ENCODE peak calls at places on chromosomes 7 and 10, in eight cellular contexts. H is heart right ventricle, C is GM23248, P is fibroblast of lung, K is Peyer's patch, O is colonic mucosa, W is tibial artery, T is psoas muscle. X is an unnamed sample.
A peak's percentile ranks its signal among the peaks of the same experiment; 100 is the strongest.

GRCh38 chr10:17915181-17915580 is 36.5 kb upstream of the SLC39A12 start:
- DNase-seq in H (no peak), C (no peak), P (no peak), K (no peak), O (no peak), W (no peak), T (no peak), X (no peak)

GRCh38 chr10:13329565-13329964 is 18.5 kb downstream of the SEPHS1 start:
- DNase-seq in H (no peak), C (no peak), P (no peak), K (no peak), O (no peak), W (no peak), T (peak; percentile 12), X (no peak)

GRCh38 chr10:97771055-97771811 is 566 bp downstream of the SFRP5 start:
- DNase-seq in H (no peak), C (peak; percentile 53), P (peak; percentile 45), K (no peak), O (no peak), W (no peak), T (no peak), X (no peak)

GRCh38 chr10:25226775-25227682 is 52.2 kb downstream of the GPR158 start:
- DNase-seq in H (peak; percentile 13), C (peak; percentile 79), P (peak; percentile 53), K (no peak), O (peak; percentile 32), W (no peak), T (no peak), X (no peak)

GRCh38 chr7:503046-503574 is 16.5 kb downstream of the PDGFA start:
- DNase-seq in H (no peak), C (no peak), P (no peak), K (no peak), O (no peak), W (no peak), T (peak; percentile 23), X (no peak)

GRCh38 chr10:132599712-132600111 is 62.1 kb downstream of the INPP5A start:
- DNase-seq in H (no peak), C (no peak), P (no peak), K (no peak), O (no peak), W (no peak), T (no peak), X (no peak)

GRCh38 chr10:94416896-94417295 is 14.6 kb downstream of the TBC1D12 start:
- DNase-seq in H (no peak), C (no peak), P (no peak), K (no peak), O (no peak), W (no peak), T (no peak), X (no peak)

GRCh38 chr7:129110575-129111376 is 33.7 kb upstream of the TSPAN33 start:
- DNase-seq in H (no peak), C (no peak), P (no peak), K (no peak), O (no peak), W (no peak), T (no peak), X (no peak)

GRCh38 chr10:71873582-71874182 is 22.6 kb upstream of the PSAP start:
- DNase-seq in H (no peak), C (no peak), P (no peak), K (no peak), O (no peak), W (no peak), T (no peak), X (no peak)

GRCh38 chr7:44065431-44066110 is at the start of gene PGAM2:
- DNase-seq in H (peak; percentile 83), C (peak; percentile 30), P (no peak), K (no peak), O (no peak), W (peak; percentile 58), T (peak; percentile 96), X (no peak)

GRCh38 chr7:151366141-151366871 is 24.7 kb downstream of the NUB1 start:
- DNase-seq in H (no peak), C (no peak), P (no peak), K (peak; percentile 7), O (no peak), W (no peak), T (no peak), X (no peak)

DNA sequence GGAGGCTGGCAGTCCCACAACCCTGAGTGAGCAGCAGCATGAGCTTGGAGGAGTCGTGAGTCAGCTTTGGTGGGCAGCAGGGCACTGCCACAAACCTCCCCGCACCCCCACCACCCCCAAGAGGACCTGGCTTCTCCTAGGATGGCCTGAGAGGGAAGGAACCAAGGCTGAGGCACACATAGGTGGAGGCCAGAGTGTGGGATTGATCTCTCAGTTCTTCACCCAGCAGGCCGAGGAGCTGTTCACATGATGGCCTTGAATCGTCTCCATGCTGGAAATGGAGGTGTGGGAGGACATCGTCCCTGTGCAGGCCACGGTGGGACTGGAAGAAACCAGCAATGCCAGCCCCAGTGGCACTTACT is 17.4 kb upstream of the GDF10 start:
- DNase-seq in H (no peak), C (no peak), P (no peak), K (no peak), O (peak; percentile 8), W (no peak), T (no peak), X (no peak)
- H3K4me3 ChIP-seq in H (no peak overlapping the region), C (no peak overlapping the region), P (no peak overlapping the region), K (no peak overlapping the region), O (no peak overlapping the region), W (no peak overlapping the region), T (no peak overlapping the region), X (no peak overlapping the region)

DNA sequence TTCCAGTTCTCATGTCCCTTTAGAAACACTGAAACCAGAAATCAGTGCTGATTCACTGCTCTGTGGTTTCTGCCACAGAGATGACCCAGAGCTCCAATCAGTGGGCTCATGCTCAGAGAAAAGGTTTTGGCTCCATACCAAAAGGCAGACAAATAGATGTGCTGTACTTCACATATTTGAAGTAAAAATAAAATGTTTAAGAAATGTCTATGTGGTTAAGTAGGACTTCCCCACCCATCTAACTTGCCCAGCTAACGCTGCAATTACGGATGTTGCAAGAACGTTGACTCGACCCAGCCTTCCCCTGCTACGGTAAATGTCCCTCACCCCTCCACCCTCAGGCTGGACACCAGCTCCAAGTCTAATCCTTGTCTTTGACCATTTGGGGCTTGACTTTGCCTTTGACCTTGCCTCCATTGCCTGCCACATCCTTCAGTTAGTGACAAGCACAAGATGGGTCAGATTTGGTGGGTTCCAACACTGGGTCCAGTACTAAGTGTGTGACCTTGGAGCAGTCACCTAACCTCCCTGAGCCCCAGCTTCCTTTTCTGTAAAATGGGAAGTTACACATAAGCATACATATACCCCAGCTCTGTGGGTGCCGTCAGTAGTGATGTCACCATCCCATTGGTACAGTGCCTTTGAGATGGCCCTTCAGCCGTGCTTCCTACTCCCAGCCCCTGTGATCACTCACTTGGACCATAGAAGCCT is 95.8 kb downstream of the CHST15 start:
- DNase-seq in H (no peak), C (peak; percentile 98), P (peak; percentile 99), K (peak; percentile 21), O (no peak), W (peak; percentile 52), T (no peak), X (no peak)
- H3K27ac ChIP-seq in H (no peak overlapping the region), C (peak overlapping the region; percentile 61), P (peak overlapping the region; percentile 46), K (no peak overlapping the region), O (peak overlapping the region; percentile 7), W (no peak overlapping the region), T (no peak overlapping the region), X (no peak overlapping the region)

GRCh38 chr7:149147072-149147729 is at the start of gene ZNF398:
- DNase-seq in H (peak; percentile 79), C (peak; percentile 91), P (peak; percentile 77), K (peak; percentile 84), O (peak; percentile 74), W (peak; percentile 52), T (peak; percentile 89), X (peak; percentile 74)
- H3K4me3 ChIP-seq in H (peak within 1 kb of the TSS; percentile 97), C (peak within 1 kb of the TSS; percentile 96), P (peak within 1 kb of the TSS; percentile 92), K (peak within 1 kb of the TSS; percentile 100), O (peak within 1 kb of the TSS; percentile 93), W (peak within 1 kb of the TSS; percentile 68), T (peak within 1 kb of the TSS; percentile 98), X (peak within 1 kb of the TSS; percentile 79)

GRCh38 chr7:46011059-46011458 is 90.0 kb upstream of the IGFBP3 start:
- DNase-seq in H (no peak), C (no peak), P (no peak), K (no peak), O (no peak), W (no peak), T (no peak), X (no peak)

GRCh38 chr7:46011501-46011900 is 90.4 kb upstream of the IGFBP3 start:
- DNase-seq in H (no peak), C (no peak), P (no peak), K (no peak), O (no peak), W (no peak), T (no peak), X (no peak)

DNA sequence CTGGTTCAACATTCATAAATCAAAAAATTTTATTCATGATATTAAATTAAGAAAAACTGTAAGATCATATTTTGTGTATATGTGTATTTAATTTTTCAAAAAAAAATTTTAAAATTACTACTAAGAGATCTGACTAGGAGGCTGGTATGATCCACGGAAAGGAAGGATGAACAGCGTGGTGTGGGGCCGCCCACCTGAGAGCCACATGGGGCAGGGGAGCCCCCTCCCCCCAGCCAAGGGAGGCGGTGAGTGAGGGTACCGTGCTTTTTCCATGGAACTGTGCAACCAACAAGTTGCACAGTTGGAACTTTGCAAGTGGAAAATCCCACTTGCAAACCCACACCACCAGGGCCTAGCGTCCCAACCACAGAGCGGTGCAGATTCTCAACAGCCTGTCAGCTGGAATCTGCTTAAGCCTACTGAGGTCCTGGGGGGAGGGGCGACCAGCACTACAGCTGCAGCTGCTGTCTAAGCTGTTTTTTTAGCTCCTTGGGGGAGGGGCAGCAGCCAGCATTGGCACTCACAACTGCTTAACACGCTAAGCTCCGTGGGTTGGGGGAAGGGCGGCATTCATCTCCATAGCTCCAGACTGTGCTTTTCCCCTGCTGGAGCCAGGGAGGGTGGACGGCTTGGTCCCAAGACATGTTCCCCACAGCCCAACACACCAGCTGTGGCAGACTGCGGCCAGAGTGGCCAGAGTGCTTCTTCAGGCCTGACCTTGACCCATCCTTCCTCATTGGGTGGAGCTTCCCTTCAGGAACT is 94.2 kb upstream of the IGFBP3 start:
- DNase-seq in H (peak; percentile 69), C (no peak), P (peak; percentile 50), K (no peak), O (peak; percentile 50), W (no peak), T (peak; percentile 79), X (no peak)
- H3K27ac ChIP-seq in H (no peak overlapping the region), C (no peak overlapping the region), P (no peak overlapping the region), K (no peak overlapping the region), O (no peak overlapping the region), W (no peak overlapping the region), T (no peak overlapping the region), X (no peak overlapping the region)

GRCh38 chr10:102115775-102116174 is 4.4 kb downstream of the LDB1 start:
- DNase-seq in H (no peak), C (peak; percentile 32), P (no peak), K (no peak), O (no peak), W (no peak), T (no peak), X (no peak)
- H3K4me3 ChIP-seq in H (peak overlapping the region; percentile 86), C (peak overlapping the region; percentile 83), P (no peak overlapping the region), K (peak overlapping the region; percentile 87), O (no peak overlapping the region), W (no peak overlapping the region), T (peak overlapping the region; percentile 83), X (peak overlapping the region; percentile 51)

DNA sequence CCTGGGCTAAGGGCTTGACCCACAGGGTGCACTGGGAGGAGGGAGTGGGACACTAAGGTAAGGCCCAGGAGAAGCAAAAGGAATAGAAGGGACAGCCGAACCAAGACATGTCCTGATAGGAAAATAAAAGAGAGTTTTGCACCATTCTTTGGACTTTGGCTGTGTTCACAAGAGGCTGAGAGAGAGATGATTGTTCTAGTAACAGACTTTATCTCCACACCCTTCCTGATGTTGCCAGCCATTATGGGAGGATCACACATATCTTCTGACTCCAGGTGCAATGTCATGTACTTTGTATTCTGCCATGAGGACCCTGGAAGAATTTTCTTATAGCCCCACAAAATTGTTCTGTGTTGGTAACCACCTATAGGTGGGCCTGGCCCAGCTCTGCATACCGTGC is 11.4 kb downstream of the LSMEM1 start:
- DNase-seq in H (no peak), C (no peak), P (no peak), K (no peak), O (no peak), W (no peak), T (no peak), X (no peak)
- H3K27ac ChIP-seq in H (no peak overlapping the region), C (no peak overlapping the region), P (no peak overlapping the region), K (no peak overlapping the region), O (no peak overlapping the region), W (no peak overlapping the region), T (no peak overlapping the region), X (no peak overlapping the region)

X was measured in effector memory CD4-positive, alpha-beta T cell.